ENCODE peak calls at places on chromosomes 16 and 17, in nine cellular contexts. One of them, this sample, is unnamed.

GRCh38 chr17:64778367-64779290 is 116.5 kb upstream of the SMURF2 start:
- DNase-seq in pons: no peak
- DNase-seq in SW480: no peak
- DNase-seq in activated T-cell treated with anti-CD3 and anti-CD28 coated beads, Interleukin-2, amount 50 U/mL, for 72 hours: no peak
- DNase-seq in HEK293T: no peak
- DNase-seq in NCI-H1092: peak; percentile 34
- DNase-seq in stimulated activated CD4-positive, alpha-beta T cell treated with anti-CD3 and anti-CD28 coated beads, Interleukin-4, amount 100 ng/mL, for 4 hours: no peak
- DNase-seq in kidney glomerular epithelial cell: no peak
- DNase-seq in activated effector memory CD4-positive, alpha-beta T cell treated with anti-CD3 and anti-CD28 coated beads, Interleukin-2, amount 50 U/mL, for 16 hours: peak; percentile 74
- DNase-seq in this sample: no peak

GRCh38 chr17:56945938-56946337 is 14.9 kb downstream of the COIL start:
- DNase-seq in kidney glomerular epithelial cell: no peak
- DNase-seq in stimulated activated CD4-positive, alpha-beta T cell treated with anti-CD3 and anti-CD28 coated beads, Interleukin-4, amount 100 ng/mL, for 4 hours: no peak
- DNase-seq in activated T-cell treated with anti-CD3 and anti-CD28 coated beads, Interleukin-2, amount 50 U/mL, for 72 hours: no peak
- DNase-seq in HEK293T: no peak
- DNase-seq in NCI-H1092: no peak
- DNase-seq in activated effector memory CD4-positive, alpha-beta T cell treated with anti-CD3 and anti-CD28 coated beads, Interleukin-2, amount 50 U/mL, for 16 hours: no peak
- DNase-seq in pons: no peak
- DNase-seq in SW480: no peak
- DNase-seq in this sample: no peak

GRCh38 chr16:58348986-58349385 is 43.3 kb upstream of the GINS3 start:
- DNase-seq in SW480: no peak
- DNase-seq in activated T-cell treated with anti-CD3 and anti-CD28 coated beads, Interleukin-2, amount 50 U/mL, for 72 hours: no peak
- DNase-seq in NCI-H1092: no peak
- DNase-seq in stimulated activated CD4-positive, alpha-beta T cell treated with anti-CD3 and anti-CD28 coated beads, Interleukin-4, amount 100 ng/mL, for 4 hours: no peak
- DNase-seq in kidney glomerular epithelial cell: no peak
- DNase-seq in activated effector memory CD4-positive, alpha-beta T cell treated with anti-CD3 and anti-CD28 coated beads, Interleukin-2, amount 50 U/mL, for 16 hours: no peak
- DNase-seq in HEK293T: no peak
- DNase-seq in pons: peak; percentile 20
- DNase-seq in this sample: no peak

GRCh38 chr17:1399366-1399678 is 700 bp downstream of the YWHAE start:
- DNase-seq in activated effector memory CD4-positive, alpha-beta T cell treated with anti-CD3 and anti-CD28 coated beads, Interleukin-2, amount 50 U/mL, for 16 hours: peak; percentile 87
- DNase-seq in HEK293T: peak; percentile 26
- DNase-seq in NCI-H1092: no peak
- DNase-seq in SW480: peak; percentile 39
- DNase-seq in activated T-cell treated with anti-CD3 and anti-CD28 coated beads, Interleukin-2, amount 50 U/mL, for 72 hours: peak; percentile 60
- DNase-seq in pons: no peak
- DNase-seq in kidney glomerular epithelial cell: no peak
- DNase-seq in stimulated activated CD4-positive, alpha-beta T cell treated with anti-CD3 and anti-CD28 coated beads, Interleukin-4, amount 100 ng/mL, for 4 hours: peak; percentile 47
- DNase-seq in this sample: no peak

GRCh38 chr16:54817432-54817831 is 113.2 kb upstream of the IRX5 start:
- DNase-seq in kidney glomerular epithelial cell: no peak
- DNase-seq in HEK293T: peak; percentile 28
- DNase-seq in activated effector memory CD4-positive, alpha-beta T cell treated with anti-CD3 and anti-CD28 coated beads, Interleukin-2, amount 50 U/mL, for 16 hours: no peak
- DNase-seq in pons: peak; percentile 7
- DNase-seq in stimulated activated CD4-positive, alpha-beta T cell treated with anti-CD3 and anti-CD28 coated beads, Interleukin-4, amount 100 ng/mL, for 4 hours: no peak
- DNase-seq in SW480: peak; percentile 18
- DNase-seq in NCI-H1092: no peak
- DNase-seq in activated T-cell treated with anti-CD3 and anti-CD28 coated beads, Interleukin-2, amount 50 U/mL, for 72 hours: no peak
- DNase-seq in this sample: no peak

GRCh38 chr16:2990891-2991290 is 10.6 kb upstream of the PKMYT1 start:
- DNase-seq in stimulated activated CD4-positive, alpha-beta T cell treated with anti-CD3 and anti-CD28 coated beads, Interleukin-4, amount 100 ng/mL, for 4 hours: no peak
- DNase-seq in activated T-cell treated with anti-CD3 and anti-CD28 coated beads, Interleukin-2, amount 50 U/mL, for 72 hours: no peak
- DNase-seq in pons: no peak
- DNase-seq in HEK293T: no peak
- DNase-seq in NCI-H1092: no peak
- DNase-seq in kidney glomerular epithelial cell: no peak
- DNase-seq in activated effector memory CD4-positive, alpha-beta T cell treated with anti-CD3 and anti-CD28 coated beads, Interleukin-2, amount 50 U/mL, for 16 hours: no peak
- DNase-seq in SW480: peak; percentile 74
- DNase-seq in this sample: no peak

GRCh38 chr16:87487361-87487924 is 5.4 kb downstream of the ZCCHC14 start:
- DNase-seq in HEK293T: no peak
- DNase-seq in pons: no peak
- DNase-seq in activated effector memory CD4-positive, alpha-beta T cell treated with anti-CD3 and anti-CD28 coated beads, Interleukin-2, amount 50 U/mL, for 16 hours: peak; percentile 74
- DNase-seq in NCI-H1092: no peak
- DNase-seq in stimulated activated CD4-positive, alpha-beta T cell treated with anti-CD3 and anti-CD28 coated beads, Interleukin-4, amount 100 ng/mL, for 4 hours: no peak
- DNase-seq in activated T-cell treated with anti-CD3 and anti-CD28 coated beads, Interleukin-2, amount 50 U/mL, for 72 hours: peak; percentile 18
- DNase-seq in SW480: peak; percentile 89
- DNase-seq in kidney glomerular epithelial cell: peak; percentile 53
- DNase-seq in this sample: peak; percentile 40

GRCh38 chr17:77455878-77456234 is 315.1 kb downstream of the SEC14L1 start:
- DNase-seq in pons: no peak
- DNase-seq in HEK293T: no peak
- DNase-seq in NCI-H1092: no peak
- DNase-seq in activated effector memory CD4-positive, alpha-beta T cell treated with anti-CD3 and anti-CD28 coated beads, Interleukin-2, amount 50 U/mL, for 16 hours: no peak
- DNase-seq in SW480: no peak
- DNase-seq in activated T-cell treated with anti-CD3 and anti-CD28 coated beads, Interleukin-2, amount 50 U/mL, for 72 hours: no peak
- DNase-seq in kidney glomerular epithelial cell: no peak
- DNase-seq in stimulated activated CD4-positive, alpha-beta T cell treated with anti-CD3 and anti-CD28 coated beads, Interleukin-4, amount 100 ng/mL, for 4 hours: no peak
- DNase-seq in this sample: no peak

GRCh38 chr16:69301861-69302260 is 9.3 kb upstream of the VPS4A start:
- DNase-seq in kidney glomerular epithelial cell: no peak
- DNase-seq in activated T-cell treated with anti-CD3 and anti-CD28 coated beads, Interleukin-2, amount 50 U/mL, for 72 hours: no peak
- DNase-seq in pons: no peak
- DNase-seq in activated effector memory CD4-positive, alpha-beta T cell treated with anti-CD3 and anti-CD28 coated beads, Interleukin-2, amount 50 U/mL, for 16 hours: no peak
- DNase-seq in HEK293T: no peak
- DNase-seq in SW480: no peak
- DNase-seq in NCI-H1092: no peak
- DNase-seq in stimulated activated CD4-positive, alpha-beta T cell treated with anti-CD3 and anti-CD28 coated beads, Interleukin-4, amount 100 ng/mL, for 4 hours: no peak
- DNase-seq in this sample: no peak

GRCh38 chr16:26395700-26396099 is 671.0 kb upstream of the C16orf82 start:
- DNase-seq in SW480: no peak
- DNase-seq in pons: no peak
- DNase-seq in HEK293T: no peak
- DNase-seq in kidney glomerular epithelial cell: no peak
- DNase-seq in activated effector memory CD4-positive, alpha-beta T cell treated with anti-CD3 and anti-CD28 coated beads, Interleukin-2, amount 50 U/mL, for 16 hours: no peak
- DNase-seq in NCI-H1092: no peak
- DNase-seq in stimulated activated CD4-positive, alpha-beta T cell treated with anti-CD3 and anti-CD28 coated beads, Interleukin-4, amount 100 ng/mL, for 4 hours: no peak
- DNase-seq in activated T-cell treated with anti-CD3 and anti-CD28 coated beads, Interleukin-2, amount 50 U/mL, for 72 hours: no peak
- DNase-seq in this sample: no peak

GRCh38 chr17:67488161-67488560 is 111.1 kb downstream of the PITPNC1 start:
- DNase-seq in activated T-cell treated with anti-CD3 and anti-CD28 coated beads, Interleukin-2, amount 50 U/mL, for 72 hours: no peak
- DNase-seq in NCI-H1092: no peak
- DNase-seq in stimulated activated CD4-positive, alpha-beta T cell treated with anti-CD3 and anti-CD28 coated beads, Interleukin-4, amount 100 ng/mL, for 4 hours: no peak
- DNase-seq in HEK293T: no peak
- DNase-seq in SW480: no peak
- DNase-seq in pons: peak; percentile 46
- DNase-seq in activated effector memory CD4-positive, alpha-beta T cell treated with anti-CD3 and anti-CD28 coated beads, Interleukin-2, amount 50 U/mL, for 16 hours: no peak
- DNase-seq in kidney glomerular epithelial cell: no peak
- DNase-seq in this sample: peak; percentile 53

GRCh38 chr17:74453665-74454196 is 12.7 kb upstream of the CD300A start:
- DNase-seq in kidney glomerular epithelial cell: no peak
- DNase-seq in activated effector memory CD4-positive, alpha-beta T cell treated with anti-CD3 and anti-CD28 coated beads, Interleukin-2, amount 50 U/mL, for 16 hours: peak; percentile 87
- DNase-seq in activated T-cell treated with anti-CD3 and anti-CD28 coated beads, Interleukin-2, amount 50 U/mL, for 72 hours: no peak
- DNase-seq in HEK293T: peak; percentile 95
- DNase-seq in NCI-H1092: no peak
- DNase-seq in SW480: no peak
- DNase-seq in pons: no peak
- DNase-seq in stimulated activated CD4-positive, alpha-beta T cell treated with anti-CD3 and anti-CD28 coated beads, Interleukin-4, amount 100 ng/mL, for 4 hours: peak; percentile 49
- DNase-seq in this sample: no peak

GRCh38 chr16:53756329-53756996 is 52.5 kb downstream of the FTO start:
- DNase-seq in SW480: peak; percentile 54
- DNase-seq in NCI-H1092: no peak
- DNase-seq in kidney glomerular epithelial cell: peak; percentile 75
- DNase-seq in HEK293T: no peak
- DNase-seq in pons: peak; percentile 94
- DNase-seq in activated effector memory CD4-positive, alpha-beta T cell treated with anti-CD3 and anti-CD28 coated beads, Interleukin-2, amount 50 U/mL, for 16 hours: no peak
- DNase-seq in activated T-cell treated with anti-CD3 and anti-CD28 coated beads, Interleukin-2, amount 50 U/mL, for 72 hours: no peak
- DNase-seq in stimulated activated CD4-positive, alpha-beta T cell treated with anti-CD3 and anti-CD28 coated beads, Interleukin-4, amount 100 ng/mL, for 4 hours: no peak
- DNase-seq in this sample: no peak

GRCh38 chr17:19744492-19744891 is 3.6 kb downstream of the ALDH3A1 start:
- DNase-seq in activated T-cell treated with anti-CD3 and anti-CD28 coated beads, Interleukin-2, amount 50 U/mL, for 72 hours: no peak
- DNase-seq in pons: no peak
- DNase-seq in NCI-H1092: no peak
- DNase-seq in SW480: no peak
- DNase-seq in kidney glomerular epithelial cell: no peak
- DNase-seq in stimulated activated CD4-positive, alpha-beta T cell treated with anti-CD3 and anti-CD28 coated beads, Interleukin-4, amount 100 ng/mL, for 4 hours: no peak
- DNase-seq in HEK293T: no peak
- DNase-seq in activated effector memory CD4-positive, alpha-beta T cell treated with anti-CD3 and anti-CD28 coated beads, Interleukin-2, amount 50 U/mL, for 16 hours: no peak
- DNase-seq in this sample: no peak

GRCh38 chr17:64309710-64310109 is 46.6 kb upstream of the TEX2 start:
- DNase-seq in kidney glomerular epithelial cell: no peak
- DNase-seq in activated T-cell treated with anti-CD3 and anti-CD28 coated beads, Interleukin-2, amount 50 U/mL, for 72 hours: no peak
- DNase-seq in HEK293T: no peak
- DNase-seq in NCI-H1092: no peak
- DNase-seq in SW480: no peak
- DNase-seq in activated effector memory CD4-positive, alpha-beta T cell treated with anti-CD3 and anti-CD28 coated beads, Interleukin-2, amount 50 U/mL, for 16 hours: no peak
- DNase-seq in stimulated activated CD4-positive, alpha-beta T cell treated with anti-CD3 and anti-CD28 coated beads, Interleukin-4, amount 100 ng/mL, for 4 hours: no peak
- DNase-seq in pons: no peak
- DNase-seq in this sample: no peak

GRCh38 chr16:35562471-35562870 is 2103.1 kb downstream of the TP53TG3F start:
- DNase-seq in activated effector memory CD4-positive, alpha-beta T cell treated with anti-CD3 and anti-CD28 coated beads, Interleukin-2, amount 50 U/mL, for 16 hours: no peak
- DNase-seq in pons: no peak
- DNase-seq in NCI-H1092: no peak
- DNase-seq in stimulated activated CD4-positive, alpha-beta T cell treated with anti-CD3 and anti-CD28 coated beads, Interleukin-4, amount 100 ng/mL, for 4 hours: no peak
- DNase-seq in SW480: no peak
- DNase-seq in HEK293T: no peak
- DNase-seq in activated T-cell treated with anti-CD3 and anti-CD28 coated beads, Interleukin-2, amount 50 U/mL, for 72 hours: no peak
- DNase-seq in kidney glomerular epithelial cell: no peak
- DNase-seq in this sample: no peak

GRCh38 chr16:84313921-84314320 is 19.2 kb downstream of the WFDC1 start:
- DNase-seq in NCI-H1092: no peak
- DNase-seq in stimulated activated CD4-positive, alpha-beta T cell treated with anti-CD3 and anti-CD28 coated beads, Interleukin-4, amount 100 ng/mL, for 4 hours: no peak
- DNase-seq in activated T-cell treated with anti-CD3 and anti-CD28 coated beads, Interleukin-2, amount 50 U/mL, for 72 hours: no peak
- DNase-seq in activated effector memory CD4-positive, alpha-beta T cell treated with anti-CD3 and anti-CD28 coated beads, Interleukin-2, amount 50 U/mL, for 16 hours: no peak
- DNase-seq in SW480: no peak
- DNase-seq in pons: no peak
- DNase-seq in kidney glomerular epithelial cell: no peak
- DNase-seq in HEK293T: no peak
- DNase-seq in this sample: no peak

GRCh38 chr17:40307001-40307690 is 1.8 kb upstream of the RARA start:
- DNase-seq in activated T-cell treated with anti-CD3 and anti-CD28 coated beads, Interleukin-2, amount 50 U/mL, for 72 hours: no peak
- DNase-seq in pons: no peak
- DNase-seq in SW480: no peak
- DNase-seq in kidney glomerular epithelial cell: no peak
- DNase-seq in stimulated activated CD4-positive, alpha-beta T cell treated with anti-CD3 and anti-CD28 coated beads, Interleukin-4, amount 100 ng/mL, for 4 hours: no peak
- DNase-seq in HEK293T: no peak
- DNase-seq in NCI-H1092: peak; percentile 49
- DNase-seq in activated effector memory CD4-positive, alpha-beta T cell treated with anti-CD3 and anti-CD28 coated beads, Interleukin-2, amount 50 U/mL, for 16 hours: no peak
- DNase-seq in this sample: no peak

GRCh38 chr16:85310868-85311585 is 198.8 kb upstream of the CIBAR2 start:
- DNase-seq in kidney glomerular epithelial cell: no peak
- DNase-seq in HEK293T: no peak
- DNase-seq in NCI-H1092: no peak
- DNase-seq in stimulated activated CD4-positive, alpha-beta T cell treated with anti-CD3 and anti-CD28 coated beads, Interleukin-4, amount 100 ng/mL, for 4 hours: peak; percentile 46
- DNase-seq in SW480: no peak
- DNase-seq in activated T-cell treated with anti-CD3 and anti-CD28 coated beads, Interleukin-2, amount 50 U/mL, for 72 hours: peak; percentile 18
- DNase-seq in pons: no peak
- DNase-seq in activated effector memory CD4-positive, alpha-beta T cell treated with anti-CD3 and anti-CD28 coated beads, Interleukin-2, amount 50 U/mL, for 16 hours: peak; percentile 72
- DNase-seq in this sample: no peak

GRCh38 chr17:57455063-57455914 is 199.0 kb downstream of the MSI2 start:
- DNase-seq in SW480: no peak
- DNase-seq in kidney glomerular epithelial cell: no peak
- DNase-seq in NCI-H1092: no peak
- DNase-seq in activated effector memory CD4-positive, alpha-beta T cell treated with anti-CD3 and anti-CD28 coated beads, Interleukin-2, amount 50 U/mL, for 16 hours: no peak
- DNase-seq in HEK293T: no peak
- DNase-seq in stimulated activated CD4-positive, alpha-beta T cell treated with anti-CD3 and anti-CD28 coated beads, Interleukin-4, amount 100 ng/mL, for 4 hours: peak; percentile 52
- DNase-seq in activated T-cell treated with anti-CD3 and anti-CD28 coated beads, Interleukin-2, amount 50 U/mL, for 72 hours: peak; percentile 66
- DNase-seq in pons: peak; percentile 70
- DNase-seq in this sample: no peak